ENCODE peak calls at places on chromosomes 12 and 14, in seven cellular contexts. P, F, D, H, N, L and Z are unnamed samples.

GRCh38 chr14:67050892-67051291 is 138.3 kb upstream of the GARIN2 start:
- DNase-seq in P (no peak), F (no peak), D (no peak), H (no peak), N (no peak), L (no peak), Z (no peak)

GRCh38 chr12:80038062-80038560 is 61.2 kb upstream of the OTOGL start:
- DNase-seq in P (no peak), F (no peak), D (no peak), H (no peak), N (no peak), L (no peak), Z (no peak)

GRCh38 chr12:78035913-78036658 is 205.4 kb downstream of the NAV3 start:
- DNase-seq in P (no peak), F (no peak), D (no peak), H (no peak), N (peak), L (no peak), Z (peak)

GRCh38 chr12:9039397-9039977 is 50.1 kb downstream of the KLRG1 start:
- DNase-seq in P (no peak), F (peak), D (no peak), H (peak), N (peak), L (peak), Z (peak)

GRCh38 chr14:100618763-100619320 is 31.6 kb upstream of the BEGAIN start:
- DNase-seq in P (peak), F (no peak), D (no peak), H (no peak), N (no peak), L (no peak), Z (no peak)

GRCh38 chr12:121637231-121637914 is 11.0 kb downstream of the ORAI1 start:
- DNase-seq in P (peak), F (no peak), D (no peak), H (no peak), N (no peak), L (no peak), Z (no peak)

GRCh38 chr14:24310666-24311604 is at the start of gene LTB4R:
- DNase-seq in P (peak), F (no peak), D (peak), H (no peak), N (peak), L (no peak), Z (peak)

GRCh38 chr14:56119221-56119967 is 1.2 kb downstream of the PELI2 start:
- DNase-seq in P (peak), F (no peak), D (peak), H (peak), N (peak), L (no peak), Z (peak)

GRCh38 chr12:45216297-45216982 is 545 bp downstream of the ANO6 start:
- DNase-seq in P (peak), F (peak), D (peak), H (peak), N (peak), L (no peak), Z (peak)

GRCh38 chr12:111788178-111788654 is 21.5 kb downstream of the ALDH2 start:
- DNase-seq in P (no peak), F (peak), D (peak), H (peak), N (peak), L (peak), Z (peak)

GRCh38 chr12:57894577-57895292 is 46.6 kb upstream of the ATP23 start:
- DNase-seq in P (no peak), F (no peak), D (no peak), H (no peak), N (no peak), L (no peak), Z (no peak)

GRCh38 chr12:110269622-110270124 is 11.4 kb upstream of the ATP2A2 start:
- DNase-seq in P (no peak), F (peak), D (no peak), H (peak), N (peak), L (no peak), Z (peak)

GRCh38 chr12:48351022-48351708 is 446 bp upstream of the ZNF641 start:
- DNase-seq in P (peak), F (peak), D (peak), H (peak), N (peak), L (peak), Z (peak)

GRCh38 chr14:33386771-33387170 is 448.1 kb downstream of the NPAS3 start:
- DNase-seq in P (no peak), F (no peak), D (no peak), H (no peak), N (peak), L (no peak), Z (no peak)

GRCh38 chr12:31574803-31575573 is 15.9 kb downstream of the DENND5B start:
- DNase-seq in P (no peak), F (no peak), D (no peak), H (no peak), N (peak), L (no peak), Z (peak)

GRCh38 chr12:69555461-69555860 is 29.8 kb upstream of the CCT2 start:
- DNase-seq in P (no peak), F (peak), D (no peak), H (no peak), N (peak), L (peak), Z (peak)

GRCh38 chr14:62662811-62663477 is 382.3 kb downstream of the KCNH5 start:
- DNase-seq in P (no peak), F (no peak), D (no peak), H (peak), N (peak), L (no peak), Z (no peak)
- H3K4me3 ChIP-seq in P (no peak), F (no peak), D (no peak), H (no peak), N (no peak), L (no peak), Z (no peak)

DNA sequence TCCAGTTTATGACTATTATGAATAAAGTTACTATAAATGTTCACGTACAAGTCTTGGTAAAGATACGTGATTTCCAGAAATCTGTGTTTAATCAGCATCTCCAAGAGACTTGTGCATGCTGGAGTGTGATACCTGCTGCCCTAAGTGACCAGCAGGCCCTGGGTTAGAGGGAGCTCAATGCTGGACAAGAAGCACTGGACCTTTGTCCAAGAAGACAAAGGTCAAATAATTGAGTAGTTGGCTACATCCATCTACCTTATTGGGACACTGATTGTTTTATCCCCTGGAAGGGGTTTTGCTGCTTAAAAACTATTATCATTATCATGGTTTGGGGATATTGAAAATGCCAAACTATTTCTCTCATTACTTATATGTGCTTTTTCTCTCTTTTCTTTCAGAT is 37.0 kb upstream of the CHST11 start:
- DNase-seq in P (no peak), F (no peak), D (no peak), H (no peak), N (no peak), L (no peak), Z (no peak)
- TF ChIP-seq CTCF in P (no peak), F (no peak), D (no peak), H (no peak), N (no peak), L (no peak), Z (no peak)

DNA sequence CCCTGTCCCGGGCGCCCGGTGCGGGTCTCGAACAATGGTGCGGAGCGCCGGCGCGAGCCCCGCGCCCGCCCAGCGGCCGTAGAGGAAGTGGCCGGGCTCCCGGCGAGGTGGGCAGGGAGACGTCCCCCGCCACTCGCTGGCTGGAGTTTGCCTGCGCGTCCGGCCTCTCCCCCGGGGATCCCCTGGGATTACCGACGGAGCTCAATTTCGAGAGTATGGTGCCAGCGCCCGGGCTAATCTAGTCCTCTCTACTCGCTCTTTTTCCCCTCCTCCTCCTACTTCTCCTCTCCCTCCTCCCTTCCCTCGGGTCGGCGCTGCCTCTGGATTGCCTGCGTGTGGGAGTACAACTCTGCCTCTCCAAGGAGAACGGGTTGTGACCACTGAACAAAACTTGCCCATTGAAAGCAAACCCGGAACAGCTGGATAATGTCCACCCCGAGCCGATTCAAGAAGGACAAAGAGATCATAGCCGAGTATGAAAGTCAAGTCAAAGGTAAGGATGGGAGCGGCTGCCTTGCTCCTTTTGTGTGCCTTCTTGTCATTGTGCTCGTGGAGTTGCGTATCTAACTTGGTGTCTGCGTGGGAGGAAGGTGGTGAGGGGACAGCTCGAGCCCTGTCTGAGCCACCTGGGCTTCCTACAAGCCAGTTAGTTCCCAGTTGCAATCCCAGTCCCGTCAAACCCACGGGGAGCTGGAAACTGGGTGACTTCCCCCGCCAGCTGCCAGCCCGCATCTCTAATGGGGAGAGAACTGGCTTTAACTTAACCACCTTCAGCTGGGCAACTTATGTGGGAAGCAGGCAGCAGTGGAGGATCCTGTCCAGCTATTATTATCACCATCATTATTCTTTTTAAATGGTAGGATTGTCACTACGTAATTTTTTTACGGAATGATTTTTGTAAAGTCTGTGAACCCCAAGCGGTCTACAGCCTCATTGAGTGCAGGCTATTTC is at the start of gene SRGAP1:
- DNase-seq in P (peak), F (peak), D (peak), H (peak), N (peak), L (peak), Z (peak)
- H3K4me3 ChIP-seq in P (peak), F (peak), D (peak), H (peak), N (peak), L (peak), Z (peak)

GRCh38 chr12:14554281-14555008 is 13.2 kb downstream of the PLBD1 start:
- DNase-seq in P (peak), F (peak), D (peak), H (no peak), N (peak), L (no peak), Z (peak)
- TF ChIP-seq CTCF in P (peak), F (no peak), D (no peak), H (no peak), N (no peak), L (no peak), Z (no peak)

GRCh38 chr12:92771011-92771410 is 68.2 kb downstream of the PLEKHG7 start:
- DNase-seq in P (no peak), F (no peak), D (no peak), H (no peak), N (no peak), L (no peak), Z (peak)

GRCh38 chr12:92764820-92765219 is 62.0 kb downstream of the PLEKHG7 start:
- DNase-seq in P (no peak), F (no peak), D (no peak), H (no peak), N (no peak), L (no peak), Z (no peak)

GRCh38 chr12:92765871-92766270 is 63.1 kb downstream of the PLEKHG7 start:
- DNase-seq in P (no peak), F (no peak), D (no peak), H (no peak), N (no peak), L (no peak), Z (no peak)

GRCh38 chr12:92769124-92769901 is 66.5 kb downstream of the PLEKHG7 start:
- DNase-seq in P (no peak), F (no peak), D (no peak), H (no peak), N (peak), L (no peak), Z (peak)
- H3K4me3 ChIP-seq in P (no peak), F (no peak), D (no peak), H (no peak), N (no peak), L (no peak), Z (no peak)